ENCODE peak calls at places on chromosomes 4 and X, in five cellular contexts. One of them, this sample, is unnamed. For H3K9me3, the result is how much of the 10 kb centered on the place peaks cover.

GRCh38 chrX:136822337-136823095 is 41.8 kb upstream of the ARHGEF6 start:
- DNase-seq in ovary: no peak
- DNase-seq in breast epithelium: no peak
- DNase-seq in PC-3: peak
- DNase-seq in right cardiac atrium: no peak
- DNase-seq in this sample: no peak

GRCh38 chr4:58600290-58600689 is 1490.1 kb upstream of the IGFBP7 start:
- DNase-seq in breast epithelium: no peak
- DNase-seq in ovary: no peak
- DNase-seq in right cardiac atrium: no peak
- DNase-seq in PC-3: no peak
- DNase-seq in this sample: no peak

GRCh38 chrX:4193500-4193899 is 480.1 kb upstream of the PRKX start:
- DNase-seq in PC-3: no peak
- DNase-seq in ovary: no peak
- DNase-seq in breast epithelium: no peak
- DNase-seq in right cardiac atrium: no peak
- DNase-seq in this sample: no peak

GRCh38 chrX:56738670-56739069 is 9.6 kb downstream of the NBDY start:
- DNase-seq in ovary: no peak
- DNase-seq in breast epithelium: no peak
- DNase-seq in right cardiac atrium: no peak
- DNase-seq in PC-3: peak
- DNase-seq in this sample: no peak

GRCh38 chr4:40713798-40714197 is 36.0 kb upstream of the NSUN7 start:
- DNase-seq in PC-3: no peak
- DNase-seq in breast epithelium: no peak
- DNase-seq in ovary: no peak
- DNase-seq in right cardiac atrium: no peak
- DNase-seq in this sample: no peak

GRCh38 chrX:84735025-84735424 is 232.8 kb upstream of the HDX start:
- DNase-seq in PC-3: no peak
- DNase-seq in right cardiac atrium: no peak
- DNase-seq in ovary: no peak
- DNase-seq in breast epithelium: no peak
- DNase-seq in this sample: no peak

GRCh38 chrX:21741869-21742701 is 15.8 kb downstream of the SMPX start:
- DNase-seq in breast epithelium: no peak
- DNase-seq in right cardiac atrium: no peak
- DNase-seq in ovary: no peak
- DNase-seq in PC-3: no peak
- DNase-seq in this sample: no peak

GRCh38 chr4:145909773-145910172 is 28.9 kb downstream of the ZNF827 start:
- DNase-seq in right cardiac atrium: no peak
- DNase-seq in breast epithelium: peak
- DNase-seq in PC-3: peak
- DNase-seq in ovary: no peak
- DNase-seq in this sample: no peak

GRCh38 chr4:173014113-173014558 is 154.5 kb upstream of the GALNT7 start:
- DNase-seq in breast epithelium: no peak
- DNase-seq in right cardiac atrium: peak
- DNase-seq in PC-3: peak
- DNase-seq in ovary: no peak
- DNase-seq in this sample: no peak

GRCh38 chr4:81492596-81492995 is 20.9 kb upstream of the RASGEF1B start:
- DNase-seq in breast epithelium: no peak
- DNase-seq in ovary: no peak
- DNase-seq in PC-3: peak
- DNase-seq in right cardiac atrium: no peak
- DNase-seq in this sample: no peak

GRCh38 chr4:18722748-18723191 is 701.2 kb upstream of the LCORL start:
- DNase-seq in breast epithelium: no peak
- DNase-seq in ovary: no peak
- DNase-seq in PC-3: no peak
- DNase-seq in right cardiac atrium: no peak
- DNase-seq in this sample: no peak

GRCh38 chrX:16577483-16578029 is 72.4 kb upstream of the S100G start:
- DNase-seq in PC-3: no peak
- DNase-seq in right cardiac atrium: no peak
- DNase-seq in ovary: no peak
- DNase-seq in breast epithelium: no peak
- DNase-seq in this sample: no peak

GRCh38 chr4:126223784-126224407 is 909.1 kb downstream of the FAT4 start:
- DNase-seq in right cardiac atrium: no peak
- DNase-seq in ovary: no peak
- DNase-seq in PC-3: peak
- DNase-seq in breast epithelium: no peak
- DNase-seq in this sample: no peak

GRCh38 chr4:13670456-13671150 is 43.1 kb upstream of the BOD1L1 start:
- DNase-seq in ovary: no peak
- DNase-seq in PC-3: no peak
- DNase-seq in breast epithelium: no peak
- DNase-seq in right cardiac atrium: no peak
- DNase-seq in this sample: no peak

GRCh38 chr4:773214-773613 is 52.7 kb downstream of the CPLX1 start:
- DNase-seq in right cardiac atrium: no peak
- DNase-seq in breast epithelium: no peak
- DNase-seq in PC-3: no peak
- DNase-seq in ovary: no peak
- DNase-seq in this sample: no peak

GRCh38 chrX:150926304-150926703 is 27.8 kb upstream of the CD99L2 start:
- DNase-seq in breast epithelium: no peak
- DNase-seq in PC-3: peak
- DNase-seq in ovary: no peak
- DNase-seq in right cardiac atrium: no peak
- DNase-seq in this sample: no peak

GRCh38 chr4:15893967-15894366 is 44.6 kb downstream of the FGFBP1 start:
- DNase-seq in right cardiac atrium: no peak
- DNase-seq in PC-3: peak
- DNase-seq in breast epithelium: no peak
- DNase-seq in ovary: no peak
- DNase-seq in this sample: no peak

GRCh38 chr4:7146764-7147071 is 45.6 kb upstream of the SORCS2 start:
- DNase-seq in right cardiac atrium: no peak
- DNase-seq in PC-3: no peak
- DNase-seq in ovary: no peak
- DNase-seq in breast epithelium: no peak
- DNase-seq in this sample: no peak

GRCh38 chr4:7150083-7150635 is 42.2 kb upstream of the SORCS2 start:
- DNase-seq in ovary: no peak
- DNase-seq in right cardiac atrium: no peak
- DNase-seq in breast epithelium: no peak
- DNase-seq in PC-3: no peak
- DNase-seq in this sample: no peak

GRCh38 chr4:7147261-7147660 is 45.1 kb upstream of the SORCS2 start:
- DNase-seq in right cardiac atrium: no peak
- DNase-seq in PC-3: no peak
- DNase-seq in breast epithelium: no peak
- DNase-seq in ovary: no peak
- DNase-seq in this sample: no peak

GRCh38 chr4:7147661-7148310 is 44.6 kb upstream of the SORCS2 start:
- DNase-seq in right cardiac atrium: no peak
- DNase-seq in breast epithelium: no peak
- DNase-seq in PC-3: no peak
- DNase-seq in ovary: no peak
- DNase-seq in this sample: no peak

DNA sequence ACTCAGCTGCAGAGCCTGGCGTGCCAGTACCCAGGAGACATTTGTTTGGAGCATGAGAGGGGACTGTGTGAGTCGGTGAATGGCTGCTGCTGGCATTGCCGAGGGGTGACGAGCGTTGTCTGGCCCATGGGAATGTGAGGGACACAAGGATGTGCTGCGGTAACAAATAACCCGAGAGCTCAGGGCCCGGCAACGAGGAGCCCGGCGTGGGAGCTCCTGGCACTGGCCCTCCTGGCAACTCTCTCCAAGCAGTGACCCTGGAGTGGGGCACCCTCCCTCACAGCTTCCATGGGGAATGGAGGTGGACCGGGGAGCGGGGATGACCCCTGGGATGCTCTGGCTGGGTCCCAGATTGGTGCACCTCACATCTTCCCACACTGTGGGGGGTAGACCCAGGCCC is 44.0 kb upstream of the SORCS2 start:
- DNase-seq in ovary: no peak
- DNase-seq in breast epithelium: no peak
- DNase-seq in right cardiac atrium: no peak
- DNase-seq in PC-3: no peak
- DNase-seq in this sample: no peak
- H3K27ac ChIP-seq in ovary: no peak
- H3K27ac ChIP-seq in breast epithelium: no peak
- H3K27ac ChIP-seq in right cardiac atrium: no peak
- H3K27ac ChIP-seq in PC-3: no peak
- H3K27ac ChIP-seq in this sample: no peak

DNA sequence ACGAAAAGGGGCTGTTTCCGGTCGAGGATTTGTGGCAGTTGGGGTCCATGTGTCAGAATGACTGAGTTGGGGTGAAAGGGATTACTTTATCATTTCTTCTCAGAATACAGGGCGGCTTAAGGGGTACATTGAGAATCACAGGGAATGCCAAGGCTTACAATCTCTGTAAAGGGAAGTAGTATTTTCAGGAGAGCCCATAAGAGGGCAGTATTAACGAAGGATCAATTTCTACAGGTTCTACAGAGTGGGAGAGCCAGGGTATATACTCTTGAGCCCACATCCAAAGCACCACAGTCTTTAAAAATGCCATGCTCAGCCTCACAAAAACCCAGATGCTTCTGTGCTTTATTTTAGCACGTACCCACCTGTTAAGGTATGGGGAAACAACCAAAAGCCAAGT is 67.7 kb upstream of the ZXDA start:
- DNase-seq in right cardiac atrium: no peak
- DNase-seq in ovary: no peak
- DNase-seq in PC-3: peak
- DNase-seq in breast epithelium: no peak
- DNase-seq in this sample: no peak
- H3K9me3 ChIP-seq in right cardiac atrium: under half
- H3K9me3 ChIP-seq in ovary: under half
- H3K9me3 ChIP-seq in PC-3: under half
- H3K9me3 ChIP-seq in breast epithelium: under half
- H3K9me3 ChIP-seq in this sample: under half

GRCh38 chrX:46268429-46268828 is 276.8 kb downstream of the ZNF674 start:
- DNase-seq in PC-3: peak
- DNase-seq in right cardiac atrium: no peak
- DNase-seq in breast epithelium: no peak
- DNase-seq in ovary: no peak
- DNase-seq in this sample: no peak

GRCh38 chrX:46260502-46260901 is 284.7 kb downstream of the ZNF674 start:
- DNase-seq in PC-3: peak
- DNase-seq in breast epithelium: peak
- DNase-seq in ovary: no peak
- DNase-seq in right cardiac atrium: no peak
- DNase-seq in this sample: no peak

GRCh38 chrX:46262299-46262698 is 282.9 kb downstream of the ZNF674 start:
- DNase-seq in breast epithelium: no peak
- DNase-seq in PC-3: no peak
- DNase-seq in right cardiac atrium: no peak
- DNase-seq in ovary: no peak
- DNase-seq in this sample: no peak

GRCh38 chrX:46258356-46258755 is 286.9 kb downstream of the ZNF674 start:
- DNase-seq in ovary: no peak
- DNase-seq in PC-3: no peak
- DNase-seq in right cardiac atrium: no peak
- DNase-seq in breast epithelium: no peak
- DNase-seq in this sample: no peak

DNA sequence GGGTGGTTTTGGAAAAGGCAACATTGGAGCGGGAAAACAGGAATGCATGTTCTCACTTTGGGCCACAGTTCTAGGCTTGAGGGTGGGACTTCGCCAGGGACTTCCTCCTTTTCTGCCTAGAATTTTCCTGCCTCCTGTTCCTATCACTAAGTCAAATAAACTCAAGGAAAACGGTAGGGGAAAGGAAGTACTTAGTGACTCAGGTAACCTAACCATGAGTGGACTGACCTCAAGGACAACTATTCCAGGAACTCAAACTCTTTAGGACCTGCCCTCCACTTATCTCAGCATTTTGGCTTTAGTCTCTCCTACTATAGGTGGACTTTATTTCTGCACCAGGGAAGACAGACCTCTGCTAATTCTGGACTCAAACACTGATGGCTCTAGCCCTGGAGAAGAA is 281.7 kb downstream of the ZNF674 start:
- DNase-seq in right cardiac atrium: no peak
- DNase-seq in ovary: no peak
- DNase-seq in PC-3: peak
- DNase-seq in breast epithelium: no peak
- DNase-seq in this sample: no peak
- H3K27ac ChIP-seq in right cardiac atrium: no peak
- H3K27ac ChIP-seq in ovary: no peak
- H3K27ac ChIP-seq in PC-3: peak
- H3K27ac ChIP-seq in breast epithelium: no peak
- H3K27ac ChIP-seq in this sample: no peak

GRCh38 chrX:154661200-154661599 is 7.8 kb upstream of the CTAG2 start:
- DNase-seq in right cardiac atrium: no peak
- DNase-seq in ovary: no peak
- DNase-seq in breast epithelium: no peak
- DNase-seq in PC-3: no peak
- DNase-seq in this sample: no peak
- H3K9me3 ChIP-seq in right cardiac atrium: under half
- H3K9me3 ChIP-seq in ovary: under half
- H3K9me3 ChIP-seq in breast epithelium: under half
- H3K9me3 ChIP-seq in PC-3: under half
- H3K9me3 ChIP-seq in this sample: under half

DNA sequence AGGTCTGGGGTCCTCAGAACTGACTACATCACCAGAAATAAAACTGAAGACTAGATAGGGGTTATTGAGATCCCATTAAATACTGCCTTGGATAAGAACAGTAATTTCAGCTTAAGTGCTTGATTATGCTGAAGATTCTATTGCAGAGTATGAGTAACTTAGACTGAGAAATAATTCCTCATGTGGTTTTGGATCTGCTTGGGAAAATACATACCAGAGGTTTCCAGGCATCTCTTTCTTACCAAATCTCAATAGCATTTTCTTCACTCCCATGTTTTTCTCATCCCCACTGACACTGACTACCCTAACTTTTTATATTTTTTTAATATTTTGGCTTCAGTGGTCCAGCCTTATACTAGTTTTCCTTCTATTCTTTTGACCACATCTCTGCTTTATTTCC is 92.0 kb upstream of the TEX13D start:
- DNase-seq in breast epithelium: no peak
- DNase-seq in PC-3: no peak
- DNase-seq in right cardiac atrium: no peak
- DNase-seq in ovary: no peak
- DNase-seq in this sample: no peak
- H3K27ac ChIP-seq in breast epithelium: no peak
- H3K27ac ChIP-seq in PC-3: no peak
- H3K27ac ChIP-seq in right cardiac atrium: no peak
- H3K27ac ChIP-seq in ovary: no peak
- H3K27ac ChIP-seq in this sample: no peak

GRCh38 chrX:49661881-49662280 is 33.9 kb downstream of the PAGE1 start:
- DNase-seq in right cardiac atrium: no peak
- DNase-seq in breast epithelium: no peak
- DNase-seq in ovary: no peak
- DNase-seq in PC-3: no peak
- DNase-seq in this sample: no peak
- H3K9me3 ChIP-seq in right cardiac atrium: under half
- H3K9me3 ChIP-seq in breast epithelium: under half
- H3K9me3 ChIP-seq in ovary: under half
- H3K9me3 ChIP-seq in PC-3: under half
- H3K9me3 ChIP-seq in this sample: under half